ENCODE peak calls at places on chromosomes 6 and 20, in four cellular contexts. One of them, this sample, is unnamed.

GRCh38 chr20:38665094-38665493 is 59.2 kb upstream of the SLC32A1 start:
- DNase-seq in amygdala: no peak
- DNase-seq in astrocyte of the spinal cord: no peak
- DNase-seq in dermis blood vessel endothelial cell: no peak
- DNase-seq in this sample: no peak

GRCh38 chr6:32614366-32615081 is 22.7 kb upstream of the HLA-DQA1 start:
- DNase-seq in amygdala: no peak
- DNase-seq in astrocyte of the spinal cord: no peak
- DNase-seq in dermis blood vessel endothelial cell: no peak
- DNase-seq in this sample: no peak

GRCh38 chr6:100134703-100135102 is 140.7 kb upstream of the MCHR2 start:
- DNase-seq in amygdala: no peak
- DNase-seq in dermis blood vessel endothelial cell: no peak
- DNase-seq in astrocyte of the spinal cord: peak; percentile 23
- DNase-seq in this sample: no peak

GRCh38 chr6:81484251-81484650 is 268.2 kb downstream of the TENT5A start:
- DNase-seq in astrocyte of the spinal cord: no peak
- DNase-seq in amygdala: no peak
- DNase-seq in dermis blood vessel endothelial cell: no peak
- DNase-seq in this sample: no peak

GRCh38 chr6:155126727-155127439 is 131.8 kb downstream of the TIAM2 start:
- DNase-seq in dermis blood vessel endothelial cell: peak; percentile 81
- DNase-seq in astrocyte of the spinal cord: peak; percentile 86
- DNase-seq in amygdala: no peak
- DNase-seq in this sample: peak; percentile 95

GRCh38 chr20:32354592-32355416 is 3.3 kb upstream of the ASXL1 start:
- DNase-seq in astrocyte of the spinal cord: peak; percentile 66
- DNase-seq in dermis blood vessel endothelial cell: no peak
- DNase-seq in amygdala: no peak
- DNase-seq in this sample: no peak

GRCh38 chr6:43254138-43254817 is 11.0 kb downstream of the TTBK1 start:
- DNase-seq in amygdala: no peak
- DNase-seq in dermis blood vessel endothelial cell: no peak
- DNase-seq in astrocyte of the spinal cord: no peak
- DNase-seq in this sample: no peak

GRCh38 chr20:43534016-43534415 is 24.8 kb upstream of the SGK2 start:
- DNase-seq in astrocyte of the spinal cord: no peak
- DNase-seq in amygdala: no peak
- DNase-seq in dermis blood vessel endothelial cell: no peak
- DNase-seq in this sample: no peak

GRCh38 chr6:358432-358831 is 33.1 kb upstream of the IRF4 start:
- DNase-seq in dermis blood vessel endothelial cell: no peak
- DNase-seq in amygdala: no peak
- DNase-seq in astrocyte of the spinal cord: no peak
- DNase-seq in this sample: no peak

GRCh38 chr6:5214570-5215052 is 46.1 kb downstream of the LYRM4 start:
- DNase-seq in astrocyte of the spinal cord: peak; percentile 39
- DNase-seq in dermis blood vessel endothelial cell: peak; percentile 73
- DNase-seq in amygdala: no peak
- DNase-seq in this sample: peak; percentile 56

GRCh38 chr20:33753143-33753542 is 21.3 kb downstream of the ZNF341 start:
- DNase-seq in astrocyte of the spinal cord: no peak
- DNase-seq in dermis blood vessel endothelial cell: no peak
- DNase-seq in amygdala: no peak
- DNase-seq in this sample: no peak

GRCh38 chr6:77124604-77125003 is 338.7 kb downstream of the HTR1B start:
- DNase-seq in dermis blood vessel endothelial cell: no peak
- DNase-seq in amygdala: no peak
- DNase-seq in astrocyte of the spinal cord: peak; percentile 8
- DNase-seq in this sample: no peak

GRCh38 chr20:20780127-20780822 is 67.8 kb upstream of the RALGAPA2 start:
- DNase-seq in astrocyte of the spinal cord: no peak
- DNase-seq in dermis blood vessel endothelial cell: no peak
- DNase-seq in amygdala: no peak
- DNase-seq in this sample: no peak

GRCh38 chr6:73585566-73586415 is 65.0 kb upstream of the EEF1A1 start:
- DNase-seq in amygdala: no peak
- DNase-seq in dermis blood vessel endothelial cell: peak; percentile 86
- DNase-seq in astrocyte of the spinal cord: peak; percentile 82
- DNase-seq in this sample: peak; percentile 89

GRCh38 chr6:12516070-12516469 is 200.5 kb upstream of the PHACTR1 start:
- DNase-seq in astrocyte of the spinal cord: no peak
- DNase-seq in amygdala: no peak
- DNase-seq in dermis blood vessel endothelial cell: peak; percentile 26
- DNase-seq in this sample: no peak

GRCh38 chr20:31833130-31833930 is 12.1 kb downstream of the FOXS1 start:
- DNase-seq in amygdala: no peak
- DNase-seq in dermis blood vessel endothelial cell: peak; percentile 80
- DNase-seq in astrocyte of the spinal cord: no peak
- DNase-seq in this sample: no peak

GRCh38 chr6:7615611-7616383 is 25.8 kb downstream of the SNRNP48 start:
- DNase-seq in amygdala: no peak
- DNase-seq in astrocyte of the spinal cord: peak; percentile 65
- DNase-seq in dermis blood vessel endothelial cell: peak; percentile 77
- DNase-seq in this sample: peak; percentile 60

GRCh38 chr6:153092082-153093013 is 38.7 kb downstream of the RGS17 start:
- DNase-seq in astrocyte of the spinal cord: peak; percentile 92
- DNase-seq in amygdala: no peak
- DNase-seq in dermis blood vessel endothelial cell: peak; percentile 84
- DNase-seq in this sample: peak; percentile 42

GRCh38 chr6:24357336-24358218 is at the start of gene DCDC2:
- DNase-seq in dermis blood vessel endothelial cell: peak; percentile 2
- DNase-seq in amygdala: no peak
- DNase-seq in astrocyte of the spinal cord: no peak
- DNase-seq in this sample: no peak

GRCh38 chr6:137680678-137681346 is 186.2 kb upstream of the TNFAIP3 start:
- DNase-seq in dermis blood vessel endothelial cell: peak; percentile 82
- DNase-seq in amygdala: no peak
- DNase-seq in astrocyte of the spinal cord: peak; percentile 32
- DNase-seq in this sample: peak; percentile 78

GRCh38 chr20:54070187-54070987 is at the start of gene BCAS1:
- DNase-seq in amygdala: no peak
- DNase-seq in dermis blood vessel endothelial cell: no peak
- DNase-seq in astrocyte of the spinal cord: no peak
- DNase-seq in this sample: no peak

GRCh38 chr6:133697666-133698065 is 191.2 kb upstream of the TCF21 start:
- DNase-seq in dermis blood vessel endothelial cell: no peak
- DNase-seq in amygdala: no peak
- DNase-seq in astrocyte of the spinal cord: peak; percentile 72
- DNase-seq in this sample: no peak

GRCh38 chr6:54847799-54848597 is 1.4 kb downstream of the FAM83B start:
- DNase-seq in astrocyte of the spinal cord: no peak
- DNase-seq in amygdala: no peak
- DNase-seq in dermis blood vessel endothelial cell: no peak
- DNase-seq in this sample: no peak

GRCh38 chr20:41881466-41882046 is 263.4 kb upstream of the CHD6 start:
- DNase-seq in amygdala: no peak
- DNase-seq in dermis blood vessel endothelial cell: no peak
- DNase-seq in astrocyte of the spinal cord: no peak
- DNase-seq in this sample: no peak